ENCODE peak calls at places on chromosomes 16 and 17, in nine cellular contexts. C, J, N, F, B, V, Y, W and D are unnamed samples.
A peak's percentile ranks its signal among the peaks of the same experiment; 100 is the strongest.

GRCh38 chr16:55021595-55022475 is 91.2 kb downstream of the IRX5 start:
- DNase-seq in C (no peak), J (no peak), N (no peak), F (no peak), B (peak; percentile 21), V (no peak), Y (peak; percentile 68), W (no peak), D (peak; percentile 37)

GRCh38 chr17:52170963-52171572 is 12.6 kb upstream of the CA10 start:
- DNase-seq in C (no peak), J (no peak), N (no peak), F (peak; percentile 67), B (peak; percentile 10), V (no peak), Y (peak; percentile 70), W (no peak), D (no peak)

GRCh38 chr17:64411999-64412771 is 21.5 kb upstream of the PECAM1 start:
- DNase-seq in C (peak; percentile 69), J (peak; percentile 56), N (no peak), F (no peak), B (no peak), V (no peak), Y (peak; percentile 86), W (no peak), D (peak; percentile 40)

GRCh38 chr16:87954826-87955225 is 3.6 kb downstream of the BANP start:
- DNase-seq in C (no peak), J (no peak), N (no peak), F (no peak), B (no peak), V (no peak), Y (no peak), W (no peak), D (no peak)

GRCh38 chr17:6279659-6280058 is 155.3 kb downstream of the AIPL1 start:
- DNase-seq in C (no peak), J (no peak), N (no peak), F (no peak), B (no peak), V (no peak), Y (peak; percentile 88), W (no peak), D (no peak)

GRCh38 chr17:68295086-68295485 is 3.8 kb downstream of the ARSG start:
- DNase-seq in C (no peak), J (no peak), N (no peak), F (no peak), B (no peak), V (no peak), Y (no peak), W (no peak), D (no peak)

GRCh38 chr17:48374650-48375230 is 55.3 kb downstream of the SKAP1 start:
- DNase-seq in C (no peak), J (no peak), N (peak; percentile 12), F (peak; percentile 43), B (peak; percentile 76), V (no peak), Y (peak; percentile 85), W (no peak), D (peak; percentile 4)

GRCh38 chr16:57284206-57284951 is at the start of gene PLLP:
- DNase-seq in C (no peak), J (peak; percentile 40), N (no peak), F (peak; percentile 74), B (peak; percentile 69), V (no peak), Y (peak; percentile 68), W (peak; percentile 8), D (peak; percentile 27)

GRCh38 chr16:23975293-23975692 is 139.5 kb downstream of the PRKCB start:
- DNase-seq in C (no peak), J (no peak), N (no peak), F (no peak), B (no peak), V (no peak), Y (no peak), W (no peak), D (no peak)

GRCh38 chr16:25109643-25110042 is 1.9 kb upstream of the LCMT1 start:
- DNase-seq in C (peak; percentile 74), J (no peak), N (peak; percentile 36), F (no peak), B (peak; percentile 78), V (no peak), Y (no peak), W (peak; percentile 98), D (peak; percentile 97)

GRCh38 chr16:10641555-10641952 is 53.2 kb downstream of the TEKT5 start:
- DNase-seq in C (no peak), J (no peak), N (no peak), F (no peak), B (no peak), V (no peak), Y (no peak), W (no peak), D (no peak)

GRCh38 chr16:14148569-14148968 is 77.5 kb downstream of the MRTFB start:
- DNase-seq in C (no peak), J (no peak), N (no peak), F (no peak), B (no peak), V (no peak), Y (no peak), W (peak; percentile 5), D (no peak)

GRCh38 chr17:2366747-2367494 is 29.6 kb downstream of the SGSM2 start:
- DNase-seq in C (peak; percentile 9), J (no peak), N (no peak), F (no peak), B (peak; percentile 31), V (no peak), Y (peak; percentile 74), W (no peak), D (no peak)

GRCh38 chr17:44354582-44355309 is 8.9 kb downstream of the FAM171A2 start:
- DNase-seq in C (no peak), J (peak; percentile 70), N (no peak), F (no peak), B (no peak), V (no peak), Y (peak; percentile 89), W (no peak), D (no peak)

GRCh38 chr17:62671553-62671952 is 44.1 kb downstream of the MRC2 start:
- DNase-seq in C (no peak), J (no peak), N (no peak), F (peak; percentile 71), B (no peak), V (no peak), Y (no peak), W (no peak), D (no peak)
- TF ChIP-seq CTCF in C (no peak), J (no peak), N (no peak), F (no peak), B (no peak), V (no peak), Y (peak; percentile 28), W (no peak), D (no peak)

DNA sequence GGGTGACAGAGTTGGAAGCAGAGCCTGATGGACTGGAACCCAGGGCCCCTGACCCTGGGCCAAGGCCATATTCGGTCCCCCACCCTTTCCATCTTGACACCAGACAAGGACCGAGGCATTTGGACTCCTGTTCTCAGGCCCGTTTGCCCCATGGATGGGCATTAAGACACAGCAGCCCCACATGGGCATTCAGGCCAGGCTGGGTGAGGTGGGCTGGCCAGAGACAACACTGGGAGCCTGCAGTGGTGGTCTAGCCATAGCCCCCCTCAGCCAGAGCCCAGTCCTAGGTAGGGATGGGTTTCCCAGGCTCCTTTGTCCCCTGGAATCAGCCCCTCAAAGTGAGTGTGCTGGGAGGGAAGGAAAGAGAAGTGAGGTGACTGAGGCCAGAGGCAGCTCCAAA is 1.6 kb downstream of the PDK2 start:
- DNase-seq in C (no peak), J (no peak), N (no peak), F (no peak), B (no peak), V (no peak), Y (no peak), W (no peak), D (no peak)
- H3K4me3 ChIP-seq in C (peak overlapping the region; percentile 97), J (peak overlapping the region; percentile 96), N (no peak overlapping the region), F (peak overlapping the region; percentile 91), B (no peak overlapping the region), V (peak overlapping the region; percentile 98), Y (no peak overlapping the region), W (no peak overlapping the region), D (no peak overlapping the region)

GRCh38 chr17:55549140-55549539 is 37.9 kb upstream of the SMIM36 start:
- DNase-seq in C (no peak), J (no peak), N (no peak), F (no peak), B (no peak), V (no peak), Y (peak; percentile 69), W (no peak), D (peak; percentile 23)
- TF ChIP-seq CTCF in C (no peak), J (peak; percentile 35), N (peak; percentile 21), F (no peak), B (peak; percentile 28), V (no peak), Y (peak; percentile 76), W (no peak), D (peak; percentile 41)

GRCh38 chr17:3381957-3382356 is 4.2 kb downstream of the OR3A2 start:
- DNase-seq in C (no peak), J (no peak), N (no peak), F (no peak), B (no peak), V (no peak), Y (peak; percentile 15), W (no peak), D (no peak)

GRCh38 chr17:3385869-3386816 is at the start of gene OR3A2:
- DNase-seq in C (no peak), J (no peak), N (no peak), F (no peak), B (no peak), V (no peak), Y (peak; percentile 69), W (no peak), D (no peak)
- H3K4me3 ChIP-seq in C (peak within 1 kb of the TSS; percentile 20), J (no peak within 1 kb of the TSS), N (no peak within 1 kb of the TSS), F (peak within 1 kb of the TSS; percentile 9), B (no peak within 1 kb of the TSS), V (no peak within 1 kb of the TSS), Y (peak within 1 kb of the TSS; percentile 46), W (no peak within 1 kb of the TSS), D (no peak within 1 kb of the TSS)

DNA sequence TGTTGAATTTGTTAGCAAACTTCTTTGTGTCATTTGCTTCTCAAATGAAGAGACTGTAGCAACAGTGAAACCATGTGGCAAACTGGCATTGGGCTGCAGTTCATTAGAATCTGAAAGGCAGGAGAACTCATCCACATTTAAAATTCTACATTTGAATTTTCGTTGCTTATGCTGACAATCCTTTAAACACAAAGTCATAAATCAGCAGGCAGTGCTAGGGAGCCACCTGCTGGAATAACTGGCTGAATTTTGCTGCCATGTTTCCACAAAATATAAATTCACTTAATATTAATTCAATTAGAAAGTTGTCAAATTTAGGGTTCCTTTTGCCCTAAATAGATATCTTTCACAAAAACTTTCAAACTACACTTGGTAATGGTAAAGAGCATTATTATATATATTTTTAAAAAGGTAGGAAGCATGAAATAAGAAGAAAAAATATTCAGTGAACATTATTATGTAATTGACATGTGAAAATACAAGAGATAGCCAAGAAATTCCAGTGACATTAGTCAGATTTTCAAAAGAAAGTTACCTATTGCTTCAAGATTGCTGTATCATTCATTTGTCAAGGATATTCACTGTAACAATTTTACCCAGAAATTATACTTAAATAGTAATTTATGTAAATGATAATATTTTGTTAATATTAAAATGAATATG is 350.1 kb downstream of the KIF2B start:
- DNase-seq in C (no peak), J (no peak), N (no peak), F (no peak), B (peak; percentile 5), V (no peak), Y (peak; percentile 67), W (no peak), D (peak; percentile 1)
- TF ChIP-seq CTCF in C (no peak), J (peak; percentile 33), N (no peak), F (no peak), B (peak; percentile 66), V (peak; percentile 47), Y (peak; percentile 77), W (peak; percentile 32), D (no peak)